ENCODE peak calls at places on chromosome 21, in nine cellular contexts. S, I, C, Y, D, B, E, O and N are unnamed samples. For H3K4me1, the result is how much of the 10 kb centered on the place peaks cover.

GRCh38 chr21:26177741-26178452 is 7.3 kb upstream of the APP start:
- DNase-seq in S (no peak), I (no peak), C (no peak), Y (no peak), D (no peak), B (no peak), E (no peak), O (no peak), N (no peak)

GRCh38 chr21:31298618-31299269 is 45.3 kb downstream of the TIAM1 start:
- DNase-seq in S (no peak), I (no peak), C (no peak), Y (no peak), D (no peak), B (no peak), E (no peak), O (no peak), N (no peak)

GRCh38 chr21:29218749-29219148 is 80.0 kb upstream of the BACH1 start:
- DNase-seq in S (peak), I (no peak), C (no peak), Y (no peak), D (no peak), B (no peak), E (no peak), O (no peak), N (no peak)

GRCh38 chr21:31480228-31480627 is 136.2 kb upstream of the TIAM1 start:
- DNase-seq in S (no peak), I (no peak), C (no peak), Y (no peak), D (no peak), B (no peak), E (no peak), O (no peak), N (no peak)

GRCh38 chr21:28959367-28960099 is 33.1 kb downstream of the LTN1 start:
- DNase-seq in S (no peak), I (peak), C (no peak), Y (no peak), D (no peak), B (no peak), E (peak), O (no peak), N (no peak)

GRCh38 chr21:46663754-46664153 is 28.3 kb downstream of the PRMT2 start:
- DNase-seq in S (no peak), I (no peak), C (no peak), Y (no peak), D (no peak), B (no peak), E (no peak), O (no peak), N (no peak)

GRCh38 chr21:18443085-18443484 is 39.5 kb upstream of the TMPRSS15 start:
- DNase-seq in S (no peak), I (no peak), C (no peak), Y (no peak), D (no peak), B (no peak), E (no peak), O (no peak), N (no peak)

GRCh38 chr21:25360593-25360992 is 246.7 kb downstream of the MRPL39 start:
- DNase-seq in S (no peak), I (no peak), C (no peak), Y (no peak), D (no peak), B (no peak), E (no peak), O (no peak), N (no peak)

GRCh38 chr21:45076245-45076661 is 1.9 kb downstream of the ADARB1 start:
- DNase-seq in S (no peak), I (peak), C (no peak), Y (no peak), D (no peak), B (no peak), E (no peak), O (no peak), N (no peak)

GRCh38 chr21:15293251-15293650 is 228.5 kb upstream of the NRIP1 start:
- DNase-seq in S (no peak), I (peak), C (no peak), Y (no peak), D (no peak), B (no peak), E (peak), O (no peak), N (no peak)

GRCh38 chr21:45551816-45552695 is 9.8 kb upstream of the SLC19A1 start:
- DNase-seq in S (no peak), I (no peak), C (no peak), Y (no peak), D (no peak), B (peak), E (no peak), O (no peak), N (no peak)

GRCh38 chr21:29849735-29850176 is 90.0 kb downstream of the GRIK1 start:
- DNase-seq in S (peak), I (peak), C (peak), Y (peak), D (no peak), B (no peak), E (peak), O (peak), N (peak)

GRCh38 chr21:35475768-35476167 is 426.7 kb upstream of the RUNX1 start:
- DNase-seq in S (no peak), I (peak), C (no peak), Y (no peak), D (no peak), B (no peak), E (no peak), O (no peak), N (no peak)

GRCh38 chr21:45970674-45971486 is 10.7 kb upstream of the COL6A1 start:
- DNase-seq in S (peak), I (peak), C (peak), Y (peak), D (peak), B (peak), E (peak), O (peak), N (peak)

GRCh38 chr21:35326677-35327076 is 277.6 kb upstream of the RUNX1 start:
- DNase-seq in S (no peak), I (peak), C (no peak), Y (no peak), D (no peak), B (no peak), E (no peak), O (no peak), N (no peak)

GRCh38 chr21:29287383-29287782 is 11.3 kb upstream of the BACH1 start:
- DNase-seq in S (no peak), I (peak), C (no peak), Y (no peak), D (no peak), B (no peak), E (no peak), O (no peak), N (no peak)

GRCh38 chr21:28962465-28962864 is 30.2 kb downstream of the LTN1 start:
- DNase-seq in S (no peak), I (no peak), C (no peak), Y (no peak), D (no peak), B (no peak), E (no peak), O (no peak), N (no peak)

GRCh38 chr21:26961704-26962103 is 5.2 kb downstream of the ADAMTS5 start:
- DNase-seq in S (no peak), I (no peak), C (peak), Y (no peak), D (peak), B (no peak), E (no peak), O (peak), N (no peak)

GRCh38 chr21:35222541-35222941 is 173.4 kb upstream of the RUNX1 start:
- DNase-seq in S (no peak), I (no peak), C (no peak), Y (no peak), D (no peak), B (no peak), E (no peak), O (no peak), N (no peak)

GRCh38 chr21:22900511-22900910 is 1902.3 kb downstream of the NCAM2 start:
- DNase-seq in S (no peak), I (peak), C (no peak), Y (no peak), D (no peak), B (no peak), E (no peak), O (no peak), N (no peak)

GRCh38 chr21:26909972-26910371 is 56.9 kb downstream of the ADAMTS5 start:
- DNase-seq in S (no peak), I (no peak), C (no peak), Y (no peak), D (no peak), B (no peak), E (no peak), O (peak), N (no peak)

GRCh38 chr21:15761508-15762100 is 31.8 kb downstream of the USP25 start:
- DNase-seq in S (peak), I (no peak), C (no peak), Y (peak), D (no peak), B (no peak), E (no peak), O (peak), N (no peak)

GRCh38 chr21:29436143-29436542 is 137.4 kb downstream of the BACH1 start:
- DNase-seq in S (no peak), I (no peak), C (no peak), Y (no peak), D (no peak), B (no peak), E (no peak), O (no peak), N (no peak)

GRCh38 chr21:36194024-36194423 is 37.4 kb downstream of the DOP1B start:
- DNase-seq in S (no peak), I (no peak), C (no peak), Y (no peak), D (no peak), B (no peak), E (no peak), O (peak), N (no peak)

GRCh38 chr21:34126691-34127090 is 53.3 kb downstream of the MRPS6 start:
- DNase-seq in S (no peak), I (peak), C (no peak), Y (no peak), D (no peak), B (no peak), E (no peak), O (no peak), N (no peak)

GRCh38 chr21:27464643-27465042 is 497.8 kb upstream of the ADAMTS5 start:
- DNase-seq in S (no peak), I (no peak), C (no peak), Y (no peak), D (no peak), B (no peak), E (no peak), O (no peak), N (no peak)

GRCh38 chr21:46110499-46111192 is 12.7 kb downstream of the COL6A2 start:
- DNase-seq in S (peak), I (no peak), C (peak), Y (peak), D (peak), B (peak), E (no peak), O (peak), N (peak)

GRCh38 chr21:45555251-45555556 is 13.0 kb upstream of the SLC19A1 start:
- DNase-seq in S (no peak), I (peak), C (no peak), Y (no peak), D (no peak), B (no peak), E (no peak), O (no peak), N (no peak)

GRCh38 chr21:45265721-45266517 is 21.8 kb downstream of the POFUT2 start:
- DNase-seq in S (no peak), I (no peak), C (peak), Y (no peak), D (no peak), B (no peak), E (no peak), O (no peak), N (no peak)

GRCh38 chr21:18951291-18952038 is 547.9 kb upstream of the TMPRSS15 start:
- DNase-seq in S (peak), I (no peak), C (no peak), Y (no peak), D (no peak), B (no peak), E (peak), O (no peak), N (no peak)

GRCh38 chr21:25107708-25108107 is 499.6 kb downstream of the MRPL39 start:
- DNase-seq in S (no peak), I (peak), C (no peak), Y (no peak), D (no peak), B (no peak), E (no peak), O (no peak), N (no peak)

GRCh38 chr21:22904385-22904784 is 1906.2 kb downstream of the NCAM2 start:
- DNase-seq in S (no peak), I (no peak), C (no peak), Y (no peak), D (no peak), B (peak), E (no peak), O (no peak), N (no peak)

GRCh38 chr21:45048968-45049367 is 25.4 kb upstream of the ADARB1 start:
- DNase-seq in S (no peak), I (peak), C (no peak), Y (no peak), D (no peak), B (no peak), E (no peak), O (no peak), N (no peak)

GRCh38 chr21:45128613-45129226 is 54.3 kb downstream of the ADARB1 start:
- DNase-seq in S (peak), I (peak), C (no peak), Y (peak), D (peak), B (peak), E (peak), O (peak), N (peak)

GRCh38 chr21:17610862-17611261 is 1.8 kb downstream of the BTG3 start:
- DNase-seq in S (peak), I (peak), C (peak), Y (peak), D (no peak), B (no peak), E (peak), O (peak), N (no peak)

GRCh38 chr21:35373998-35374397 is 324.9 kb upstream of the RUNX1 start:
- DNase-seq in S (no peak), I (no peak), C (no peak), Y (no peak), D (no peak), B (no peak), E (no peak), O (no peak), N (no peak)

DNA sequence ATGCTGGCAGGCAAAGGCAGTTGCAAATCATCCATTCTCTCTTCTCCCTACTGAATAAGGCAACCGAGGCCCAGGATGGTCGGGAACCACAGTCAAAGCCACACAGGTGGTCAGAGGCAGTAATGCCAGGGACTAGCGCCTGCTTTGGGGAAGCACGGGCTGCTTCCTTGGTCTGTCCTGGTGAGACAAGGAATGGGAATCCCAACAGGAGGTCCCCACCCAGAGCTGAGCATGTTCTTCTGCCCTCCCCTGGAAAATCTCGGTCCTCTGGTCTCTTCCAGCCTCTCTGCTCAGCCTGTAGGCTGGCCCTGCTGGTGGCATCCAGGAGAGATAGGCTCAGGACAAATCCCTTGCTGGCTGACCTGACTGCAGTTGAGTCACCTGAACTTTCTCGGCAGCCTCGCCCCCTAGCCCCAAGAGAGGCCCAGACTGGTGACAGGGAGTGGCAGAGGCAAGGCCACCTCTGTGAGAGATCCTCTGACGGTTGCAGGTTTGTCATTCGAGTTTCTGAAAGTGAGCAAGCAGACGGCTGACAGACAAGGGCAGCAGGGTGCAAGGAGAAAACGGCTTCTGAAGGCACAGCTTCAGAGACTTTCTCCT is 5.8 kb downstream of the OLIG1 start:
- DNase-seq in S (no peak), I (no peak), C (no peak), Y (no peak), D (no peak), B (no peak), E (no peak), O (no peak), N (no peak)
- H3K4me1 ChIP-seq in S (under half), I (under half), C (under half), Y (under half), D (under half), B (under half), E (under half), O (under half), N (under half)

DNA sequence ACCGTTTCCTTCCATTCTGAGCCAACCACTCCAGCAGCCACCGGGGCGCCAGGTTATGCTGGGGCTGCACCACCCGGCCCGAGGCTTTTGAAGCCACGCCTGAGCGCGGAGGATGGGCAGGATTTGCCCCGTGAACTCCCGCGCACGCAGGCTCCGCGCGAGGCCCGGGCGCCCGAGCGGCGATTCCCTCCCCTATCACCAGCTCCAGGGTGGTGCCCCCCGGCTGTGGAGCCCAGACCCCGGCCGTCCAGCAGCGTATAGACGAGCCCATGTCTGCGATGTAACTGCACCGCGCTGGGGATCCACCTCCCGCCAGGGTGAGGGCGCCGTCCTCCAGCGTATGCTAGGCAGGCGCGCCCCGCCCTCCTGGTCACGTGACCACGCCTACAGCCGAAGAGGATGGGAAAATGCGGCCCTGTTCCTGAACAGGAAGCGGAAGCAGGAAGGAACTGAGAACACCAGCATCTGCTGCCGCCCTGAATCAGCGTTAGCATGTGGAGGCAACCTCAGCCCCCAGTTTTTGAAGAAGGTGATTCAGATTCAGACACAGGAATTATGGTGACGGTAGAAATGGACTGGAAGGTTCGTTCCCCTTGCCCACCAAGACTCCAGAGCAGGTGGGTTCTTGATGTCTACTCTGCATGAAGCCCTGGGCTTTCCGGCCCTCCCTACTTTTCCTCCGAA is 46.0 kb downstream of the VPS26C start:
- DNase-seq in S (peak), I (peak), C (peak), Y (peak), D (peak), B (peak), E (peak), O (peak), N (peak)
- TF ChIP-seq POLR2A in S (peak), I (peak), C (peak), Y (peak), D (peak), B (peak), E (peak), O (no peak), N (peak)

DNA sequence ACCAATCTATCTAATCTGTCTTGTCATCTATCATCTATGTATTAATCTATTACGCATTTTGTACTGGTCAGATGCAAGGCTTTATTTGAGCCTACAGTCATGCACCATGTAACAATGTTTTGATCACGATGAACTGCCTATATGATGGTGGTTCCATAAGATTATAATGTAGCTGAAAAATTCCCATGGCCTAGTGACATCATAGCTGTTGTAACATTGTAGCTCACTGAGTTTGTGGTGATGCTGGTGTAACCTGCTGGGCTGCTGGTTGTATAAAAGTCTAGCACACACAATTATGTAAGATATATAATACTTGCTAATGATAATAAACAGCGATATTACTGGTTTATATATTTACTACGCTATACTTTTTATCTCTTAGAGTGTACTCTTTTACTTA is 64.8 kb upstream of the IGSF5 start:
- DNase-seq in S (no peak), I (no peak), C (no peak), Y (no peak), D (no peak), B (no peak), E (no peak), O (no peak), N (no peak)
- H3K27ac ChIP-seq in S (no peak), I (no peak), C (no peak), Y (no peak), D (no peak), B (no peak), E (no peak), O (no peak), N (no peak)

GRCh38 chr21:37458669-37459276 is 92.2 kb downstream of the DYRK1A start:
- DNase-seq in S (no peak), I (no peak), C (no peak), Y (no peak), D (no peak), B (no peak), E (no peak), O (no peak), N (no peak)

GRCh38 chr21:37462087-37462861 is 95.7 kb downstream of the DYRK1A start:
- DNase-seq in S (no peak), I (no peak), C (no peak), Y (no peak), D (no peak), B (no peak), E (no peak), O (no peak), N (no peak)

GRCh38 chr21:37461494-37461893 is 94.9 kb downstream of the DYRK1A start:
- DNase-seq in S (no peak), I (peak), C (no peak), Y (no peak), D (no peak), B (no peak), E (no peak), O (no peak), N (no peak)

GRCh38 chr21:37460196-37460595 is 93.6 kb downstream of the DYRK1A start:
- DNase-seq in S (no peak), I (no peak), C (no peak), Y (no peak), D (no peak), B (no peak), E (peak), O (no peak), N (no peak)

DNA sequence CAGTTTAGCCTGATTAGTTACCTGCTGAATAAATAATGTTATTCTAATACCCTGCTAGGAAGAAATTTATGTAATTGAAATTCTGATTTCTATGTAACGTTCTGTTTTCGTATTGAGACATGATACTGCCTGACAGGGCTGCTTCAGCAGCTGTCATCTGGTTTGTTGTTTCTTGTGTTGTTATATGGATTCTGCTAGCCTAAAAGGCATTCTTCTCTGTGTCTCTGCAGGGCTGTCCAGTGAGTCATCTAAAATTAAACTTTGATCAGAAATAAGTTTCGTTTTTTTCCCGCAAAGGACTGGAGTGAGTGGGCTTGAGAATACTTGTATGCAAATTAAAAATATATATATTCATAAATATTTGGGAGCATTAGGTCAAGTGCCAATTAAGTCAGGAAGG is 93.0 kb downstream of the DYRK1A start:
- DNase-seq in S (no peak), I (peak), C (no peak), Y (no peak), D (no peak), B (no peak), E (no peak), O (no peak), N (no peak)
- H3K4me1 ChIP-seq in S (under half), I (under half), C (under half), Y (half or more), D (under half), B (half or more), E (half or more), O (half or more), N (under half)